ENCODE peak calls at places on chromosomes 3 and 15, in six cellular contexts. C, Z, K, G, J and W are unnamed samples. For H3K4me1 and H3K9me3, the result is how much of the 10 kb centered on the place peaks cover.

GRCh38 chr3:84125201-84125721 is 833.5 kb upstream of the CADM2 start:
- DNase-seq in C (no peak), Z (no peak), K (no peak), G (no peak), J (peak), W (no peak)

GRCh38 chr15:68303560-68304436 is 26.3 kb downstream of the FEM1B start:
- DNase-seq in C (peak), Z (peak), K (no peak), G (no peak), J (peak), W (no peak)

GRCh38 chr3:188468672-188469071 is 314.7 kb downstream of the LPP start:
- DNase-seq in C (no peak), Z (no peak), K (peak), G (no peak), J (peak), W (peak)

GRCh38 chr15:68210821-68211655 is 5.9 kb upstream of the CALML4 start:
- DNase-seq in C (peak), Z (peak), K (peak), G (no peak), J (peak), W (peak)

GRCh38 chr3:32095431-32095830 is 11.0 kb upstream of the GPD1L start:
- DNase-seq in C (no peak), Z (peak), K (no peak), G (no peak), J (no peak), W (no peak)

GRCh38 chr3:183270344-183270743 is 17.3 kb downstream of the B3GNT5 start:
- DNase-seq in C (no peak), Z (peak), K (no peak), G (no peak), J (no peak), W (no peak)

GRCh38 chr15:62104406-62104805 is 37.6 kb downstream of the C2CD4A start:
- DNase-seq in C (no peak), Z (no peak), K (no peak), G (no peak), J (no peak), W (no peak)

GRCh38 chr15:22237891-22238275 is 157.6 kb downstream of the OR4M2 start:
- DNase-seq in C (no peak), Z (no peak), K (no peak), G (no peak), J (no peak), W (no peak)

GRCh38 chr15:81809543-81809942 is 236.3 kb downstream of the MEX3B start:
- DNase-seq in C (no peak), Z (peak), K (no peak), G (no peak), J (no peak), W (peak)

GRCh38 chr15:47715856-47716445 is 1.4 kb upstream of the SEMA6D start:
- DNase-seq in C (peak), Z (no peak), K (no peak), G (no peak), J (no peak), W (no peak)

GRCh38 chr15:95152741-95153140 is 921.4 kb downstream of the MCTP2 start:
- DNase-seq in C (no peak), Z (no peak), K (no peak), G (no peak), J (no peak), W (no peak)

GRCh38 chr15:71975816-71976150 is 142.2 kb downstream of the MYO9A start:
- DNase-seq in C (no peak), Z (no peak), K (no peak), G (no peak), J (no peak), W (no peak)

GRCh38 chr3:53213276-53213675 is 42.5 kb downstream of the TKT start:
- DNase-seq in C (no peak), Z (no peak), K (no peak), G (no peak), J (no peak), W (no peak)

GRCh38 chr3:46867550-46867898 is 4.3 kb upstream of the MYL3 start:
- DNase-seq in C (peak), Z (no peak), K (no peak), G (no peak), J (peak), W (no peak)

GRCh38 chr3:124504332-124505059 is 225.8 kb upstream of the UMPS start:
- DNase-seq in C (no peak), Z (peak), K (no peak), G (no peak), J (peak), W (peak)

GRCh38 chr3:45647148-45647619 is 42.0 kb upstream of the SACM1L start:
- DNase-seq in C (peak), Z (peak), K (no peak), G (peak), J (peak), W (no peak)

GRCh38 chr3:34511891-34512290 is 713.5 kb downstream of the PDCD6IP start:
- DNase-seq in C (no peak), Z (no peak), K (no peak), G (no peak), J (no peak), W (no peak)

GRCh38 chr3:197752107-197752506 is 2.4 kb downstream of the FYTTD1 start:
- DNase-seq in C (no peak), Z (no peak), K (no peak), G (no peak), J (no peak), W (no peak)

GRCh38 chr3:38365469-38366062 is 19.0 kb downstream of the XYLB start:
- DNase-seq in C (no peak), Z (no peak), K (no peak), G (no peak), J (no peak), W (no peak)

GRCh38 chr15:64046347-64047153 is at the start of gene DAPK2:
- DNase-seq in C (peak), Z (peak), K (peak), G (no peak), J (peak), W (peak)

GRCh38 chr3:196604548-196604947 is 34.9 kb upstream of the NRROS start:
- DNase-seq in C (no peak), Z (no peak), K (peak), G (no peak), J (no peak), W (no peak)

DNA sequence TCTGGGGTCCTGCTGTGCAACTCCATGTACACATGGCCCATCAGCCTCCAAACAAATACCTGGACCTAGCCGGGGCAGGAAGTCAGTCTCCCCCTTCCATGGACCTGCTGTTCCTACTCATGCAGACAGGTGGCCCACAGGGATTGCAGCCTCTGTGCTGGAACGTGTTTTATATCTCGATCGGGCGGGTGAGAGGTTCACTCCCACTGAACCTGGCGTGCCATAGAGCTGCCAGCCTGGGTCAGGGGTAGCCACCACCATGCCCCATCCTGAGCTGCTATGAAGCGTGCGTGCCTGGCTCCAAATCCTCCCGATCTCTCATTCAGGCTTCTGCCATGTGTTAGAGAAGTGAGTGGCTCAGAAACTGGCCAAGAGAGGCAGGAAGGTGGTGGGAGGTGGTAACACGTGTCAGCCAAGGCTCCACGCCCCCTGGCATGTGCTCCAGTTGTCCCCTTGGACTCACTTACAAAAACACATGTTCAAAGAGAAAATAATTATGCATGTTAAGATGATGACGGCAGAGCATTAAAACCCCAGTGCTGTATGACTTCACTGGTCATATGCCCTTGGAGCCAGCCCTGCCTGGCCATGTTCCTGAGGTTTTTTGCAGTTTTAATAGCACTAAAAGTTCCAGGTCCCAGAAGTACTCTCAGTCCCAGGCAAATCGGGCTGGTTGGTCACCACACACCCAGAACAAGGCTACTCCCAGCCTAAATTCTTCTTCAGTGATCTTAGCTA is 30.6 kb downstream of the CTSH start:
- DNase-seq in C (no peak), Z (no peak), K (no peak), G (no peak), J (peak), W (no peak)
- TF ChIP-seq CTCF in C (no peak), Z (peak), K (no peak), G (no peak), J (peak), W (peak)

DNA sequence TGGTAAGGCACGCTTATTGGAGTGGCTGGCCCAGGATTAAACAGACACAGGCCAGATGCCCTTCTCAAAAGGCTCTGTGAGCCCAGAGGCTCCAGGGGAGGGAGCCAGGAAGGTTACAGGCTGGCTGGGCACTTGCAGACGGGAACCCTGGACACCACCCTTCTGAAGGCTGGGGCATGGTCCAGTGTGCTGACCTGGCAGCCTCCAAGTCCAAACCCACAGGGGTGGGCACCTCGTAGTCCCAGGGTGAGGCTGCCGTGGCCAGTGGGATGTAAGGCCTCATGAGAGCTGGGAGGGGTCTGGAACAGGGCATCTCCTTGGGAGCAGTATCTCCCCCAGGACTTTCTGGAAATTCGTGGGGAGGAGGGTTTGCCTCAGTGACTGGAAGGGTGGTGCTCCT is 19.6 kb downstream of the EFCC1 start:
- DNase-seq in C (no peak), Z (no peak), K (no peak), G (no peak), J (peak), W (no peak)
- H3K4me1 ChIP-seq in C (under half), Z (under half), K (under half), G (under half), J (under half), W (under half)

GRCh38 chr3:99607151-99607550 is 31.2 kb upstream of the COL8A1 start:
- DNase-seq in C (no peak), Z (no peak), K (no peak), G (no peak), J (no peak), W (no peak)
- H3K9me3 ChIP-seq in C (under half), Z (under half), K (under half), G (under half), J (under half), W (under half)

GRCh38 chr3:171461087-171461917 is 1.1 kb upstream of the TNIK start:
- DNase-seq in C (peak), Z (peak), K (no peak), G (no peak), J (no peak), W (no peak)

GRCh38 chr3:171459942-171460225 is 321 bp downstream of the TNIK start:
- DNase-seq in C (no peak), Z (peak), K (no peak), G (no peak), J (no peak), W (no peak)

GRCh38 chr3:171458857-171459129 is 1.4 kb downstream of the TNIK start:
- DNase-seq in C (no peak), Z (no peak), K (no peak), G (no peak), J (no peak), W (no peak)

GRCh38 chr3:171459130-171459941 is 869 bp downstream of the TNIK start:
- DNase-seq in C (peak), Z (peak), K (peak), G (no peak), J (peak), W (peak)

DNA sequence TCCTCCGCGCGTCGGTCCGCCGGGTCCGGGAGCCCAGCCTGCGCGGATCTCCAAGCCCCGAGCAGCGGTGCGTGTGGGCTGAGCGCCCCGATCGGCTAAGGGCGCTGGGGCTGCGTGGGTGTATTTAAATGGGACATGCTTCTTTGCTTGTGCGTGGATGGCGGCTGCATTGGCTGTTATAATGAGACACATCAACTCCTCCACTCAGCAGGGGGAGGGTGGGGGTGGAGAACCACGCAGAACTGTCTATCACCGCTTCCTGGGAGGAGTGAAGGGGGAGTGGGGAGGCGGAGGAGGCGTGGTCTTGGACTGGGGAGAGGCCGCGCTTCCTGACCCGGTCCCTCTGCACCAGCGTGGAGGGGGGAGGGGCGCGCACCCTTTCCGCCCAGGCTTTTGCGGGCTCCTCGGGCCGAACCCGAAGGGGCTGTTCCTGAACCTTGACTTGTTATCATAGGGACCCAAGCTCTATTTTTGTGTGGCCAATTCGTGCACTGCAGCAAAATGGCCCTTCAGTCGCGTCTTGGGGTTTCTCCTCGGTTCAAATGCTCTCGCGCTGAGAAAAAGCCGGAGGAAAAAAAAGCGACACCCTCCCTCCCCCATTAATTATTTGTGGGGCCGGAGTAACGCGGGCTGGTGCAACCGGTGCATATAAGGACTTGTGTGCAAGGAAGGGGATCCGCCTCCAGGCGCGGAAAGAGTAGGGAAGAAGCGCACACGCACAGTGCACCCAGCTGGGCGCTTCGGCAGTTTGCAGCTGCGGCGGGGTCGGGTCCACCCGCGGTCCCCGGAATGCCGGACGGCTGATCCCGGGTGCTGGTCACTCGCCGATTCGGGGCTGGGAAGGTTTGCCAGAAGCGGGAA is at the start of gene TNIK:
- DNase-seq in C (peak), Z (peak), K (peak), G (peak), J (peak), W (peak)
- TF ChIP-seq CTCF in C (peak), Z (peak), K (no peak), G (peak), J (peak), W (peak)

GRCh38 chr15:98856540-98856907 is 151.1 kb downstream of the PGPEP1L start:
- DNase-seq in C (no peak), Z (peak), K (no peak), G (no peak), J (no peak), W (no peak)
- H3K4me1 ChIP-seq in C (under half), Z (half or more), K (under half), G (half or more), J (half or more), W (half or more)

GRCh38 chr3:44571024-44571423 is 13.7 kb upstream of the ZNF660 start:
- DNase-seq in C (no peak), Z (no peak), K (no peak), G (no peak), J (no peak), W (no peak)
- H3K9me3 ChIP-seq in C (under half), Z (under half), K (under half), G (under half), J (under half), W (under half)

GRCh38 chr3:133377396-133377795 is 22.5 kb upstream of the BFSP2 start:
- DNase-seq in C (no peak), Z (peak), K (no peak), G (no peak), J (no peak), W (no peak)
- TF ChIP-seq CTCF in C (no peak), Z (peak), K (no peak), G (peak), J (peak), W (peak)